ENCODE peak calls at places on chromosomes 4 and X, in eight cellular contexts. F, M, A, K, B, E, X and O are unnamed samples.

GRCh38 chr4:7448036-7448435 is 13.3 kb upstream of the PSAPL1 start:
- DNase-seq in F (no peak), M (no peak), A (no peak), K (no peak), B (no peak), E (no peak), X (no peak), O (no peak)

GRCh38 chr4:7024336-7024890 is 18.8 kb upstream of the TADA2B start:
- DNase-seq in F (no peak), M (no peak), A (no peak), K (no peak), B (no peak), E (no peak), X (no peak), O (no peak)

GRCh38 chr4:121053601-121054143 is 18.7 kb downstream of the NDNF start:
- DNase-seq in F (no peak), M (no peak), A (peak; percentile 17), K (no peak), B (no peak), E (peak; percentile 38), X (peak; percentile 3), O (peak; percentile 58)

GRCh38 chr4:184019084-184019483 is 114.0 kb downstream of the STOX2 start:
- DNase-seq in F (peak; percentile 16), M (no peak), A (no peak), K (no peak), B (no peak), E (no peak), X (no peak), O (peak; percentile 69)

GRCh38 chr4:27357283-27357682 is 496.6 kb downstream of the STIM2 start:
- DNase-seq in F (peak; percentile 6), M (no peak), A (no peak), K (no peak), B (no peak), E (no peak), X (peak; percentile 17), O (no peak)

GRCh38 chr4:94253036-94253435 is 45.4 kb downstream of the SMARCAD1 start:
- DNase-seq in F (peak; percentile 12), M (no peak), A (no peak), K (no peak), B (no peak), E (no peak), X (peak; percentile 65), O (no peak)

GRCh38 chr4:21001490-21001889 is 301.2 kb downstream of the PACRGL start:
- DNase-seq in F (no peak), M (no peak), A (no peak), K (no peak), B (no peak), E (no peak), X (no peak), O (no peak)

GRCh38 chrX:45755719-45756118 is 555.0 kb upstream of the DIPK2B start:
- DNase-seq in F (no peak), M (no peak), A (no peak), K (no peak), B (no peak), E (no peak), X (no peak), O (no peak)

GRCh38 chr4:48012819-48013218 is 3.7 kb downstream of the CNGA1 start:
- DNase-seq in F (no peak), M (no peak), A (peak; percentile 11), K (no peak), B (no peak), E (no peak), X (no peak), O (no peak)

GRCh38 chr4:85402371-85402770 is 72.6 kb upstream of the ARHGAP24 start:
- DNase-seq in F (peak; percentile 69), M (no peak), A (no peak), K (no peak), B (no peak), E (no peak), X (no peak), O (peak; percentile 39)

GRCh38 chr4:8582436-8582835 is 2.2 kb downstream of the GPR78 start:
- DNase-seq in F (no peak), M (no peak), A (no peak), K (no peak), B (no peak), E (no peak), X (no peak), O (no peak)

GRCh38 chrX:50198348-50198747 is 2.5 kb downstream of the AKAP4 start:
- DNase-seq in F (no peak), M (no peak), A (no peak), K (no peak), B (no peak), E (no peak), X (peak; percentile 45), O (no peak)

GRCh38 chrX:119067023-119067739 is 5.6 kb upstream of the CT47C1 start:
- DNase-seq in F (peak; percentile 62), M (peak; percentile 42), A (peak; percentile 18), K (peak; percentile 67), B (no peak), E (peak; percentile 45), X (peak; percentile 52), O (peak; percentile 27)

GRCh38 chrX:145861818-145862217 is 44.2 kb downstream of the SLITRK2 start:
- DNase-seq in F (no peak), M (no peak), A (no peak), K (no peak), B (no peak), E (no peak), X (no peak), O (no peak)

GRCh38 chrX:17474892-17475291 is 99.9 kb downstream of the NHS start:
- DNase-seq in F (no peak), M (no peak), A (no peak), K (no peak), B (no peak), E (no peak), X (no peak), O (peak; percentile 57)

GRCh38 chrX:47234583-47234982 is 1.8 kb downstream of the USP11 start:
- DNase-seq in F (no peak), M (no peak), A (no peak), K (no peak), B (no peak), E (no peak), X (no peak), O (peak; percentile 30)

GRCh38 chr4:183544109-183544508 is 39.3 kb downstream of the ING2 start:
- DNase-seq in F (no peak), M (no peak), A (no peak), K (no peak), B (no peak), E (no peak), X (peak; percentile 16), O (peak; percentile 6)

GRCh38 chr4:13264126-13264525 is 220.0 kb downstream of the RAB28 start:
- DNase-seq in F (peak; percentile 47), M (no peak), A (no peak), K (no peak), B (no peak), E (no peak), X (no peak), O (peak; percentile 46)

GRCh38 chrX:141641138-141641537 is 51.6 kb downstream of the SPANXA2 start:
- DNase-seq in F (no peak), M (no peak), A (no peak), K (no peak), B (no peak), E (no peak), X (no peak), O (no peak)

GRCh38 chr4:3107271-3108185 is 33.0 kb downstream of the HTT start:
- DNase-seq in F (peak; percentile 62), M (no peak), A (no peak), K (no peak), B (no peak), E (no peak), X (peak; percentile 29), O (no peak)

GRCh38 chrX:22366166-22366702 is 93.5 kb downstream of the CBLL2 start:
- DNase-seq in F (no peak), M (no peak), A (no peak), K (no peak), B (no peak), E (no peak), X (no peak), O (peak; percentile 41)

GRCh38 chr4:42637104-42637503 is 19.8 kb downstream of the ATP8A1 start:
- DNase-seq in F (no peak), M (no peak), A (no peak), K (no peak), B (no peak), E (no peak), X (no peak), O (no peak)
- H3K4me1 ChIP-seq in F (no peaks in the 10 kb centered on the region), M (no peaks in the 10 kb centered on the region), A (peaks cover 34% of the 10 kb centered on the region), K (no peaks in the 10 kb centered on the region), B (peaks cover 54% of the 10 kb centered on the region), E (peaks cover 52% of the 10 kb centered on the region), X (peaks cover 6% of the 10 kb centered on the region), O (no peaks in the 10 kb centered on the region)

GRCh38 chr4:38003102-38003501 is 42.9 kb downstream of the PTTG2 start:
- DNase-seq in F (no peak), M (no peak), A (no peak), K (no peak), B (peak; percentile 48), E (no peak), X (no peak), O (no peak)

GRCh38 chr4:38002451-38003071 is 42.4 kb downstream of the PTTG2 start:
- DNase-seq in F (no peak), M (no peak), A (no peak), K (no peak), B (no peak), E (no peak), X (peak; percentile 94), O (peak; percentile 55)

GRCh38 chr4:38003628-38004027 is 43.4 kb downstream of the PTTG2 start:
- DNase-seq in F (no peak), M (no peak), A (no peak), K (no peak), B (no peak), E (no peak), X (no peak), O (no peak)

GRCh38 chr4:38004887-38005286 is 44.7 kb downstream of the PTTG2 start:
- DNase-seq in F (no peak), M (no peak), A (no peak), K (peak; percentile 54), B (no peak), E (no peak), X (no peak), O (no peak)

GRCh38 chr4:38004062-38004461 is 43.9 kb downstream of the PTTG2 start:
- DNase-seq in F (peak; percentile 39), M (no peak), A (no peak), K (no peak), B (no peak), E (no peak), X (peak; percentile 57), O (no peak)
- H3K4me1 ChIP-seq in F (peaks cover 11% of the 10 kb centered on the region), M (no peaks in the 10 kb centered on the region), A (peaks cover 50% of the 10 kb centered on the region), K (no peaks in the 10 kb centered on the region), B (peaks cover 11% of the 10 kb centered on the region), E (peaks cover 64% of the 10 kb centered on the region), X (peaks cover 32% of the 10 kb centered on the region), O (peaks cover 9% of the 10 kb centered on the region)

DNA sequence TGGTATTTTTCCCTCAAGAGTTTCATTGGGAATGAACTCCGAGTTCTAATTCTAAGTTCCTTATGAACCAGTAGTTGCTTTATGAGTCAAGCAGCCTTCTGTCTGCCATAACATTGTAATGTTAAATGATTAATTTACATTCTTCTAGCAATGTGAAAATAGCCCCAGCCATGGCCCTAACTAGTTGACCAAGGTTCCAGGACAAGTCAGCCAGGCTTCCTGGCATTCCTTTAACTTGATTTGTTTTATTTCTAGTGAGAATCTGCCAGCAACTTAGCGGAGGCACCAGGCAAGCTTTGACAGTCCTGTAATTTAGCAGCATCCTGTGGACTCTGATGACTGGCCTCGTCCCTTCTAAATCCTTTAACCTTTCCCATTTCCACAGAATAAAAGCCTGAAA is 69.0 kb downstream of the GLRA2 start:
- DNase-seq in F (no peak), M (no peak), A (no peak), K (no peak), B (no peak), E (no peak), X (peak; percentile 1), O (no peak)
- H3K4me1 ChIP-seq in F (no peaks in the 10 kb centered on the region), M (no peaks in the 10 kb centered on the region), A (no peaks in the 10 kb centered on the region), K (no peaks in the 10 kb centered on the region), B (no peaks in the 10 kb centered on the region), E (no peaks in the 10 kb centered on the region), X (no peaks in the 10 kb centered on the region), O (no peaks in the 10 kb centered on the region)

GRCh38 chr4:87073187-87073569 is 138.4 kb downstream of the AFF1 start:
- DNase-seq in F (no peak), M (no peak), A (no peak), K (no peak), B (no peak), E (no peak), X (no peak), O (no peak)
- H3K4me1 ChIP-seq in F (peaks cover 3% of the 10 kb centered on the region), M (peaks cover 3% of the 10 kb centered on the region), A (peaks cover 87% of the 10 kb centered on the region), K (no peaks in the 10 kb centered on the region), B (peaks cover 14% of the 10 kb centered on the region), E (peaks cover 94% of the 10 kb centered on the region), X (peaks cover 6% of the 10 kb centered on the region), O (peaks cover 17% of the 10 kb centered on the region)